ENCODE peak calls at places on chromosomes 2 and 18, in eight cellular contexts. P is tibial nerve, G is ovary, V is sigmoid colon, H is K562, N is suprapubic skin, Q is A549, A is upper lobe of left lung. W is an unnamed sample.

GRCh38 chr2:224347181-224348051 is 54.5 kb downstream of the FAM124B start:
- DNase-seq in P (no peak), G (no peak), V (no peak), H (no peak), N (no peak), Q (no peak), A (no peak), W (no peak)

GRCh38 chr2:169828141-169828811 is 1.0 kb downstream of the UBR3 start:
- DNase-seq in P (peak), G (no peak), V (peak), H (peak), N (peak), Q (peak), A (no peak), W (peak)

GRCh38 chr2:152924722-152925121 is 206.3 kb downstream of the ARL6IP6 start:
- DNase-seq in P (no peak), G (no peak), V (peak), H (no peak), N (peak), Q (no peak), A (no peak), W (no peak)

GRCh38 chr2:7436096-7436906 is 519.1 kb downstream of the RNF144A start:
- DNase-seq in P (no peak), G (no peak), V (peak), H (no peak), N (no peak), Q (no peak), A (no peak), W (no peak)

GRCh38 chr18:37249895-37250618 is 315.5 kb downstream of the CELF4 start:
- DNase-seq in P (no peak), G (no peak), V (no peak), H (no peak), N (peak), Q (no peak), A (no peak), W (no peak)

GRCh38 chr2:162579986-162580385 is 236.1 kb downstream of the GCA start:
- DNase-seq in P (no peak), G (no peak), V (no peak), H (no peak), N (no peak), Q (peak), A (no peak), W (no peak)

GRCh38 chr2:124883595-124883994 is 858.5 kb downstream of the CNTNAP5 start:
- DNase-seq in P (no peak), G (no peak), V (no peak), H (no peak), N (no peak), Q (no peak), A (no peak), W (no peak)

GRCh38 chr18:63131106-63131943 is 188.2 kb downstream of the BCL2 start:
- DNase-seq in P (peak), G (peak), V (peak), H (peak), N (no peak), Q (peak), A (no peak), W (peak)

GRCh38 chr2:46831037-46831868 is 84.4 kb downstream of the MCFD2 start:
- DNase-seq in P (no peak), G (no peak), V (no peak), H (no peak), N (no peak), Q (no peak), A (no peak), W (no peak)

DNA sequence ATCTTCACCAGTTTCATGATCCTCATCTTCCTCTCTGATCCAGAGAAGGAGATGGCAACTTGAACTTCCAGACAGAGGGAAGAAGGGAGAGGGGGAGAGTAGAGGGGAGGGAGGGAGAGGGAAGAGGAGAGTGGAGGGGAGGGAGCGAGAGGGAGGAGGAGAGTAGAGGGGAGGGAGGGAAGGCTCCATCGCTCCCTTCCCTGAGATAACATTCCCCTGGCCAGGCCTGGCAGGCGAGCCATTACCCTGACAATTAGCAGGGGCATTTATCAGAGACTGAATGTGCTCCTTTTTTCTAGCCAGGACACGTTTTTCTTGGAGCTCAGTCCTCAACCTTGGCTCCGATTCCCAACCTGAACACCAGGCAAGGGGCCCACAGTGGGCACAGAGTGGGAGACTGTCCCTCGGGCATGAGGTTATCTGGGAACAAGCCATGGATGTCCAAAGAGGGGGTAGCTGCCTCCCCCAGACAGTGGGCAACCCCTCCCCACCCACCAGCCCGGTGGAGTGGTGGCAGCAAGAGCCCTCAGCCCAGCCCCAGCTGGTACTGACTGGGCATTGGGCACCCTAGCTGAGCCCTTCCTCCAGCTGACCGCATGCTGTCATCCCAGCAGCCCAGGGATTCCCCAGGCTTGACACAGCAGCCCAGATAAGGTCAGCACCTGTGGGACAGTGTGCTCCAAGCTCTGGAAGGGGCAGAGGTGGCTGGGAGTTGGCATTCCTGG is 81.8 kb downstream of the TNS1 start:
- DNase-seq in P (no peak), G (no peak), V (peak), H (no peak), N (no peak), Q (no peak), A (no peak), W (no peak)
- TF ChIP-seq POLR2A in P (no peak), G (no peak), V (no peak), H (no peak), N (no peak), Q (no peak), A (no peak), W (no peak)

GRCh38 chr18:45359275-45360009 is 255.8 kb upstream of the SLC14A2 start:
- DNase-seq in P (no peak), G (no peak), V (no peak), H (no peak), N (no peak), Q (no peak), A (peak), W (peak)
- TF ChIP-seq EP300 in P (no peak), G (no peak), V (no peak), H (no peak), N (no peak), Q (no peak), A (no peak), W (no peak)

DNA sequence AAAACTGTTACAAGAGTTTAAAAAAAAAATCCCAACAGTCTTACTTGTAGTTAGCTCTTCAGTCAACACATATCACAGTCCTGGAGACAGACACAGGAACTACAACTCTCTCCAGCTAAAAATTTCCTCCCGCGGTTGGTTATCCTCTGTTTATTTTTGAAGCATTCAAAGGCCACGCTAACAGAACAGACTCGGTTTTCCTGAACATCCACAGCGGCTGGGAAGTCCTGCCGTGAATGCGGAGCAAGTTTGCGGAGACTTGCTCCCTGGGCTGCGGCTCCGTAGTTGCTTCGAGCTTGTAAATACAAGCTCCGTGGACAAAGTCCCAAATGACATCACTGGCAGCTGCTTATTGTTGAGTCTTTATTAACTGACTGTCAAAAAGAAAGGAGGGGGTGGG is at the start of gene NCKAP5:
- DNase-seq in P (peak), G (peak), V (no peak), H (no peak), N (no peak), Q (peak), A (peak), W (peak)
- TF ChIP-seq POLR2A in P (no peak), G (no peak), V (no peak), H (no peak), N (no peak), Q (no peak), A (no peak), W (peak)

GRCh38 chr18:12657849-12658829 is at the start of gene SPIRE1:
- DNase-seq in P (peak), G (peak), V (peak), H (peak), N (peak), Q (peak), A (peak), W (peak)

GRCh38 chr18:12659904-12660605 is 2.1 kb upstream of the SPIRE1 start:
- DNase-seq in P (peak), G (peak), V (no peak), H (peak), N (no peak), Q (peak), A (no peak), W (peak)

GRCh38 chr18:12656671-12657047 is 1.2 kb downstream of the SPIRE1 start:
- DNase-seq in P (no peak), G (no peak), V (no peak), H (no peak), N (no peak), Q (no peak), A (no peak), W (no peak)

GRCh38 chr18:12654971-12655370 is 2.9 kb downstream of the SPIRE1 start:
- DNase-seq in P (no peak), G (no peak), V (no peak), H (no peak), N (no peak), Q (no peak), A (no peak), W (no peak)

DNA sequence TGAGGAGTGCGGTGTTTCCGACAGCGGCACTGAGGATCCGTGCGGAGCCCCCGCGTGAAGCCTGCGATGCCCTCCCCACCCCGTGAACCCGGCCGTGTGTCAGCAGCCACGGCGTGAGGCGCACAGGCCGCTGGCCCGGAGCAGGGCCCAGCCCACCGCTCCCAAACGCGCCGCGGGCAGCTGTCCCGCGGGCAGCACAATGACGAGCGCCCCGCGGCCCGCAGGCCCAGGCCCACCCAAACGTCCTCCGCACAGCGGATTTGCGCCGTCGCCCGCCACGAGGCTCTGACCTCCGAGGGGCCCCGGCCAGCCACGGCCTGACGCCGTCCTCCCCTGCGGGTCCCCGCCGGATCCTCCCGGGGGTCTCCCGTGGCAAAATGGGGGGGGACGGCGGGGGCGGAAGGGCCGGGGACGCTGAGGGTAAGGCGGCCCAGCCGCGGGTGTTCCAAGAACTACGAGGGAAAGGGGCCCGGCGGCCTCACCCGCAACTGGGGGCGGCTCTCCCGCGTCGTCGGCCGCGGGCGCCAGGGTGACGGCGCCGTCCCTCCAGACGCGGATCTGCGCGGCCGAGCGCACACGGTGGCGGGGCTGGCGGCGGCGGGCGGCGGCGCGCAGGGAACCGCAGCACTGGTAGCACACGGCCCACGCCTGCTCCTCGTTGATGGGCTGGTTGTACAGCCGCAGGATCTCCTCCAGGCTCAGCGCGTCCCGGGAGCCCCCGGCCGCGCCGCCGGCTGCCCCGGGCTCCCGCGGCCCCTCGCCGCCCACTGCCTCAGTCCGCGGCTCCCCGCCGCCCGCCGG is 659 bp downstream of the SPIRE1 start:
- DNase-seq in P (no peak), G (peak), V (peak), H (peak), N (peak), Q (peak), A (peak), W (peak)
- TF ChIP-seq EP300 in P (peak), G (no peak), V (no peak), H (no peak), N (no peak), Q (no peak), A (no peak), W (no peak)

GRCh38 chr2:64260093-64260808 is 116.0 kb upstream of the PELI1 start:
- DNase-seq in P (no peak), G (no peak), V (no peak), H (no peak), N (no peak), Q (no peak), A (no peak), W (no peak)

GRCh38 chr2:64263315-64263714 is 119.1 kb upstream of the PELI1 start:
- DNase-seq in P (no peak), G (no peak), V (no peak), H (no peak), N (no peak), Q (no peak), A (no peak), W (no peak)

GRCh38 chr2:64260817-64261216 is 116.6 kb upstream of the PELI1 start:
- DNase-seq in P (peak), G (no peak), V (peak), H (peak), N (peak), Q (no peak), A (no peak), W (peak)

GRCh38 chr2:64262068-64262467 is 117.8 kb upstream of the PELI1 start:
- DNase-seq in P (no peak), G (no peak), V (no peak), H (no peak), N (no peak), Q (peak), A (no peak), W (peak)

DNA sequence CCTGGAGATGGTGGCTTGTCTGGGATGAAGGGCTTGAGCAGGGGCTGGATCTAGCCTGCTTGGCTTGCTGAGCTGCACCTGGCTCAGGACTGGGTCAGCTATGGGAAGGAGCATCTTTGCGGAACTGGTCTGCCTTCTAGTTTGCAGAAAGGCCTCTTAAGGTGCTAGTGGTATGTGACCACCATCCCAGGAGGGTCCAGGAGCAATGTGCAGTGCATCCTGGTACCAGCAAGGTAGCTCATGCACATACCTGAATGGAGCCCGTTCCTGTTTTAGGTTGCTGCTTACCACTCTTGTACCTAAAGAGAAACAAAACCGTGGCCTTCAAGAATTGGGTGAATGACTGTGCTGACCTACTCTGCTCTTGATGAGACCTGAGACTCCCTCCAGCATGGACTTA is 118.6 kb upstream of the PELI1 start:
- DNase-seq in P (no peak), G (no peak), V (no peak), H (no peak), N (no peak), Q (no peak), A (no peak), W (no peak)
- TF ChIP-seq POLR2A in P (no peak), G (no peak), V (no peak), H (no peak), N (no peak), Q (no peak), A (no peak), W (no peak)

GRCh38 chr2:174705321-174705720 is 59.0 kb downstream of the CHRNA1 start:
- DNase-seq in P (no peak), G (no peak), V (no peak), H (no peak), N (no peak), Q (no peak), A (no peak), W (no peak)
- TF ChIP-seq EP300 in P (no peak), G (no peak), V (no peak), H (no peak), N (no peak), Q (no peak), A (no peak), W (no peak)

DNA sequence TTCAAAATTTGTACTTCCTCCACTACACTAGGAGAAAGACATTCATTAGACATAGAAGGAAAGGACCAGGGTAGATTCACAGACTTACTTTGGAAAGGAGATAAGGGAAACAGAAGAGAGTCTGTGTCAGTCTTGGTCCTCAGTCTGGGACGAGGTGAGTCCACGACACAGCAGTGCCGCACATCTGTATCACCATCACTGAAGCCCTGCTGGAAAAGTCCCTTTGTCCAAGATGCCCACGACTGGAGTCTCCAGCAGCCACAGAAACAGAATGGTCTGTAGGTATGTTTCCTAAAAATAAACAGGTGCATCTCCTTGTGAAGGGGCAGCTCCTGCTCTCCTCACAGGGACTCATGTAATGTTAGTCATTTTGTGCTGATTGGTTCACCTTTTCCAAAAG is 27.4 kb downstream of the COX7A2L start:
- DNase-seq in P (no peak), G (no peak), V (no peak), H (no peak), N (no peak), Q (no peak), A (no peak), W (no peak)
- TF ChIP-seq POLR2A in P (no peak), G (no peak), V (no peak), H (no peak), N (no peak), Q (no peak), A (no peak), W (no peak)

DNA sequence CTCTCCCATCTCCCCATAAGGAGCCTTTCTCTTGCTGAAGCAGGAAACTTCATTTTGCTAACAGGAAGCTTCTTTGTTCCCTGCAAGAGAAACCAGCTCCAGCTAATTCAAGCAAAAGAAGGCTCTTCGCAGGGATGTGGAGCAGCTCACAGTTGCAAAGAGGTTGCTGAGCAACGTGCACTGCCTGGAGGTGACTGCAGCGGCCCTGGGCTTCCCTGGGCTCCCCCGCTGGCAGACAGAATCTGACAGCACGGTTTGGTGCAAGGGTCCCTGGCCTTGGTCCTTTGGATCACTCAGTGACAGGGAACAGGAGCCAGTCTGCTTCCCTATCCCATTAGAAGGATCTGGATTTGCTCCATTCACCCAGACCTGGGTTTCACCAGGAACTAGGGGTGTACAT is 25.8 kb downstream of the GPR55 start:
- DNase-seq in P (no peak), G (peak), V (peak), H (no peak), N (no peak), Q (no peak), A (no peak), W (peak)
- TF ChIP-seq EP300 in P (no peak), G (no peak), V (no peak), H (no peak), N (no peak), Q (no peak), A (no peak), W (no peak)

DNA sequence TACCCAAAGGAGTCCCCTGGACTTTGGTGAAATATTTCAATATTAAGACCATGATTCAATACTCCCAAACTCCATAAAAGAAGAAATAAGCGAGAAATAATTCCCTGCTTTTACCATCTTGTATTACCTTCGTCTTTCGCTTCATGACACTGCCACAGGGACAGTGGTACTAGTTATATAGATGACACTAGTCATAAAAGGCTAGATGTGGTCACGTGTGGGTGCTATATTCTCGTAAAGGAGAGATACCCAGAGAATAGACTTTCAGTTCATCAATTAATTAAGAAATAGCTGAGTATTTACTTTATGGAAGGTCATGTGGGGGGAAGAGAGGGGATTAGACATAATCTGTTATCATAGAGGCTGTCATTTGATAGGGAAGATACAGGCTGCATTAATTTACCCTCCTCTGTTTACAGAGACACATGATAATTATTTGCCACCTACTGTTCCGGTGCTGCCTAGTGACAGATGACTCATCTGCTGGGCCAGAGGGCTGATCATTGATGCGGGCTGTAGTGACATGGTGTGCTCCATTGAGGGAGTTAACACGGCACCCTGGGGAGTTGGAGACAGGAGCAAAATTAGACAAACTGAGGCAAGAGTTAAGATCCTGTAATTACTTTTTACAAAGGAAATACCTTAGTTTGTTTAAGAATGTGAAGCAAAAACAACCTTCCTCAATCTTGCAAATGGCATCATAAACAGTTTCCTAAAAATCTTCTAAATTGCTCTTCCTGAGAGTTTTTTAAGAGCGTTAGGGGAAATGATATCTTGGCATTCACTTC is 78.2 kb upstream of the ITGB6 start:
- DNase-seq in P (no peak), G (no peak), V (no peak), H (no peak), N (no peak), Q (no peak), A (no peak), W (no peak)
- TF ChIP-seq POLR2A in P (no peak), G (no peak), V (no peak), H (no peak), N (no peak), Q (no peak), A (no peak), W (no peak)

W was measured in transverse colon.